ENCODE peak calls at places on chromosomes 7 and 10, in four cellular contexts. C is HL-60, Q is GM12878, E is K562. L is an unnamed sample.

GRCh38 chr10:8133146-8133545 is 78.7 kb downstream of the GATA3 start:
- DNase-seq in C (no peak), Q (peak), E (no peak), L (no peak)

GRCh38 chr10:127556911-127557310 is 7.8 kb downstream of the NPS start:
- DNase-seq in Q (no peak), C (no peak), E (peak), L (no peak)

GRCh38 chr10:50360486-50360885 is 109.2 kb upstream of the ASAH2 start:
- DNase-seq in Q (no peak), C (no peak), E (no peak), L (no peak)

GRCh38 chr10:117126034-117126433 is 12.0 kb downstream of the VAX1 start:
- DNase-seq in C (no peak), E (no peak), Q (no peak), L (no peak)

GRCh38 chr10:12179616-12180015 is 16.1 kb downstream of the NUDT5 start:
- DNase-seq in C (peak), E (no peak), Q (no peak), L (no peak)

GRCh38 chr7:149780056-149780455 is 6.7 kb upstream of the ZNF467 start:
- DNase-seq in C (no peak), Q (no peak), E (no peak), L (no peak)

GRCh38 chr7:668139-668871 is 58.2 kb upstream of the DNAAF5 start:
- DNase-seq in Q (no peak), C (no peak), E (no peak), L (no peak)

GRCh38 chr7:22137466-22137865 is 191.8 kb upstream of the CDCA7L start:
- DNase-seq in Q (no peak), C (no peak), E (no peak), L (no peak)

GRCh38 chr10:100267237-100268104 is at the start of gene CWF19L1:
- DNase-seq in Q (peak), C (peak), E (peak), L (peak)

GRCh38 chr10:129305046-129305445 is 162.0 kb upstream of the MGMT start:
- DNase-seq in Q (no peak), E (no peak), C (no peak), L (no peak)

GRCh38 chr7:32115831-32116230 is 45.6 kb upstream of the PDE1C start:
- DNase-seq in Q (no peak), C (no peak), E (no peak), L (no peak)

GRCh38 chr7:3897430-3898385 is 596.7 kb downstream of the SDK1 start:
- DNase-seq in C (no peak), E (peak), Q (no peak), L (peak)

GRCh38 chr10:132044803-132045202 is 20.9 kb upstream of the JAKMIP3 start:
- DNase-seq in Q (no peak), E (no peak), C (no peak), L (no peak)

GRCh38 chr10:118002581-118002980 is 44.2 kb downstream of the RAB11FIP2 start:
- DNase-seq in E (peak), Q (no peak), C (peak), L (no peak)

GRCh38 chr7:73738612-73739386 is at the start of gene ABHD11:
- DNase-seq in C (peak), Q (peak), E (peak), L (peak)

GRCh38 chr10:71039551-71039950 is 151.2 kb upstream of the PCBD1 start:
- DNase-seq in Q (no peak), E (no peak), C (no peak), L (no peak)

GRCh38 chr7:102319671-102320070 is 33.0 kb downstream of the SH2B2 start:
- DNase-seq in Q (no peak), E (no peak), C (no peak), L (peak)

GRCh38 chr7:29328811-29329210 is 134.2 kb downstream of the CHN2 start:
- DNase-seq in Q (no peak), E (no peak), C (peak), L (no peak)

GRCh38 chr10:51063659-51064535 is 10.4 kb upstream of the PRKG1 start:
- DNase-seq in E (peak), Q (no peak), C (no peak), L (no peak)

GRCh38 chr7:133253522-133253882 is 624 bp downstream of the EXOC4 start:
- DNase-seq in E (peak), Q (no peak), C (no peak), L (no peak)

GRCh38 chr7:102170417-102170970 is 116.2 kb upstream of the SH2B2 start:
- DNase-seq in Q (no peak), C (no peak), E (no peak), L (no peak)

GRCh38 chr10:36670616-36671402 is 454.6 kb upstream of the ANKRD30A start:
- DNase-seq in Q (no peak), C (no peak), E (no peak), L (no peak)

GRCh38 chr7:115216652-115217051 is 294.8 kb downstream of the MDFIC start:
- DNase-seq in C (no peak), Q (no peak), E (no peak), L (no peak)

GRCh38 chr7:116790025-116790424 is 72.4 kb upstream of the CAPZA2 start:
- DNase-seq in Q (no peak), C (no peak), E (no peak), L (no peak)

GRCh38 chr7:107993879-107994278 is 9.1 kb downstream of the LAMB1 start:
- DNase-seq in Q (no peak), E (no peak), C (no peak), L (no peak)

GRCh38 chr7:118946283-118946682 is 721.8 kb downstream of the ANKRD7 start:
- DNase-seq in C (no peak), E (no peak), Q (no peak), L (no peak)

GRCh38 chr7:154744226-154744860 is 258.6 kb downstream of the PAXIP1 start:
- DNase-seq in C (no peak), Q (no peak), E (peak), L (peak)

GRCh38 chr10:61020420-61021158 is 76.6 kb upstream of the RHOBTB1 start:
- DNase-seq in C (no peak), E (no peak), Q (no peak), L (no peak)

GRCh38 chr7:4191046-4191445 is 491.0 kb upstream of the FOXK1 start:
- DNase-seq in C (no peak), E (no peak), Q (no peak), L (no peak)

GRCh38 chr7:2124604-2125345 is 108.0 kb downstream of the MAD1L1 start:
- DNase-seq in C (no peak), E (no peak), Q (no peak), L (no peak)

GRCh38 chr10:129472696-129473555 is 5.9 kb downstream of the MGMT start:
- DNase-seq in Q (no peak), C (no peak), E (no peak), L (no peak)

GRCh38 chr10:58028597-58029366 is 238.9 kb downstream of the IPMK start:
- DNase-seq in Q (no peak), C (no peak), E (no peak), L (no peak)

GRCh38 chr7:128453836-128454804 is 1.6 kb upstream of the HILPDA start:
- DNase-seq in Q (no peak), C (no peak), E (no peak), L (no peak)

GRCh38 chr7:151271699-151272355 is 23.3 kb upstream of the SMARCD3 start:
- DNase-seq in E (no peak), C (peak), Q (no peak), L (no peak)

GRCh38 chr7:12456506-12456905 is 52.8 kb upstream of the VWDE start:
- DNase-seq in E (no peak), Q (no peak), C (no peak), L (no peak)

GRCh38 chr10:45532501-45532900 is 140.1 kb downstream of the ZFAND4 start:
- DNase-seq in Q (no peak), E (no peak), C (no peak), L (no peak)

GRCh38 chr10:51092402-51092801 is 18.1 kb downstream of the PRKG1 start:
- DNase-seq in E (no peak), C (no peak), Q (no peak), L (no peak)

DNA sequence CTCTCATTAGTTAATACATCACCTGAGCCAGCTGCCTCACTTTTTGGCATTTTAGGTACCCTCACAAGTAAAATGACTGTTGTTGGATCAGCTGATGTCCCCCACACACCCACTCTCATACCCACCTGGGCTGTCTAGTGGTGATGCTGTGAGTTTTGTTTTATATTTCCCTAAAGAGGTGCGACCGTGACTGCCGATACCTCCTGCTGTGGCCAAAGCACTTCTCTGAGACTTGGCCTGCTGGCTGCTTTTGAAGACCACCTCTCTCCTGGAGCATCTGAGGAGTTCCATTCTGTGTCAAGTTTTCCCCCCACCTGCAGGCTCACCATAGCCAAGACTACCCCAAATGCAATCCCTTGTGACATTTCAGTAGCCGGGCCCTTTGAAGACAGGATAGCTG is 6.4 kb upstream of the ACSL5 start:
- DNase-seq in Q (no peak), C (no peak), E (no peak), L (no peak)
- TF ChIP-seq SPI1 in Q (no peak), C (no peak), E (no peak), L (no peak)

GRCh38 chr10:62082270-62082669 is 180.8 kb downstream of the ARID5B start:
- DNase-seq in Q (no peak), E (no peak), C (no peak), L (no peak)

GRCh38 chr10:62083868-62084267 is 182.4 kb downstream of the ARID5B start:
- DNase-seq in E (peak), C (no peak), Q (no peak), L (no peak)

GRCh38 chr10:62081322-62081945 is 179.9 kb downstream of the ARID5B start:
- DNase-seq in C (no peak), E (no peak), Q (no peak), L (no peak)

GRCh38 chr10:62083413-62083794 is 181.9 kb downstream of the ARID5B start:
- DNase-seq in E (peak), Q (no peak), C (no peak), L (no peak)

DNA sequence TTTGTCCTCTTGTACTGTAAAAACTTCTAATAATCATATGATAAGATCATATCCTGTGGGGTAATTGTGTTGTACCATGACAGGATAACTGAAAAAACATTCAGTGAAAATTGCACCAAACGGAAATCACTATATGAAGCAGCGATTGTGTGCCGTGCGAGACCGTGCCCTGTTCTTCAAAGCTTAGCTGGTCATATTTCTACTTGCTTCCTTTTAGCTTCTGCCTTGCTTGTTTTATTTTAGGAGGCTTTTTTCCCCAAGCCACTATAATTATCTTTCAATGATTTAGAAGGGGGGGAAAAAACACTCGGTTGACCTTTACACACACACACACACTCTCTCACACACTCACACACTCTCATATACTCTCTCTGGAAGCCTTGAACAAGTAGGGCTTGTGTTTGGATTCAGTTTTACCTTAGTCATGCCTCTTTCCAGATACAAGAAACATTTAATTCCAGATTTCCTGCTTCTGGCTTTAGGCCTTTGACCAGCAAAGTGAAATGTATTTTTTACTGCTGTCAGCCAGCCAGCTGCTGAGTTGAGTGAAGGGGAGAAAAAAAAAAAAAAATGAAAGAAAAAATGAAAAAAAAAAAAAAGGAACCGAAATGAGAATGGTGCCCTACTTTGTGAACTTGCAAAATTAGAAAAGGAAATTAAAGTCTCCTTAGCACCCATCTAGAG is 181.4 kb downstream of the ARID5B start:
- DNase-seq in C (no peak), E (no peak), Q (peak), L (no peak)
- TF ChIP-seq SPI1 in C (no peak), E (no peak), Q (peak), L (peak)

DNA sequence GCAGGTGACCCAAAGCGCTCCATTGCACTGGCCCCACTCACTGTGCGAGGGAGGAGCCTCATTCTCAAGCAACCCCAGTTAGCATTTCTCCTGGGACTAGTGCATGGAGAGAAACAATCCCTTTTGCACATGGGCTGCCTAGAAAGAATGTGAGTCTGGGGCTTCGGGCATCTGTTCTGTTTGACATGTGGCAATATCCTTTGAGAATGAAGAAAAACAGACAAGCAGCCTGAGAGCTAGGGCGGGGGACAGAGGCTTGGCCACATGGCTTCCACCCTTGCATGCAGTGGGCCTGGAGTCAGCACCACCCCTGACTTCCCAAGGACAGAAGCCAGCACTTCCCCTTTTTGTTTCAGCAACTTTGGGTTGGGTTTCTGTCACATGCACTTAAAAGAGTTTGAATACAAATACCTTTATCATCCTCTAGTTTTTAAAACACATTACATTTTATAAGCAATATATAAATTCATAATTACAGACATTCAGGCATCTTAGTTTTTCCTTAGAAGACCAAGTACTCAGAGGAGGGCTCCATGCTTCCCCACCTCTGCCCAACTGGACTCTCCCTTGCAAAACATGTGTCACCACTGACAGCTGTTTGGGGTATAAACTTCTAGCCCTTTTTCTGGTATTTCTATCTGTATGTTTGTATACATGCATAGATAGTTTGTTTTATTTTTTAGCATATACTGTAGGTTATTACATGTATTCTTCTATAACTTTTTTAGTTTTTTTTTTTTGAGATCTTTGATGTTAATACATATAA is 73.9 kb downstream of the RBM20 start:
- DNase-seq in C (peak), E (peak), Q (no peak), L (peak)
- TF ChIP-seq SPI1 in C (peak), E (peak), Q (peak), L (peak)

GRCh38 chr10:86958831-86959736 is 685 bp downstream of the SNCG start:
- DNase-seq in E (peak), Q (no peak), C (no peak), L (no peak)
- TF ChIP-seq SPI1 in E (peak), Q (no peak), C (no peak), L (no peak)

L was measured in GM12891.